ENCODE peak calls at places on chromosome 2, in seven cellular contexts. B, Z, D, W, G, L and M are unnamed samples.

GRCh38 chr2:199395311-199395710 is 62.4 kb downstream of the SATB2 start:
- DNase-seq in B (no peak), Z (peak), D (no peak), W (no peak), G (no peak), L (no peak), M (no peak)

GRCh38 chr2:147382322-147382948 is 462.4 kb upstream of the ACVR2A start:
- DNase-seq in B (no peak), Z (no peak), D (no peak), W (no peak), G (no peak), L (no peak), M (no peak)

GRCh38 chr2:160224060-160224459 is 24.0 kb upstream of the ITGB6 start:
- DNase-seq in B (no peak), Z (peak), D (peak), W (peak), G (no peak), L (peak), M (no peak)

GRCh38 chr2:174846941-174847938 is 83.0 kb upstream of the CHRNA1 start:
- DNase-seq in B (no peak), Z (peak), D (peak), W (peak), G (no peak), L (peak), M (peak)

GRCh38 chr2:232363784-232364615 is 14.6 kb upstream of the ALPP start:
- DNase-seq in B (no peak), Z (peak), D (peak), W (peak), G (no peak), L (no peak), M (no peak)

GRCh38 chr2:143282684-143283083 is 153.5 kb downstream of the ARHGAP15 start:
- DNase-seq in B (no peak), Z (no peak), D (no peak), W (no peak), G (no peak), L (peak), M (peak)

GRCh38 chr2:199973703-199974102 is 18.3 kb downstream of the MAIP1 start:
- DNase-seq in B (no peak), Z (peak), D (peak), W (peak), G (no peak), L (peak), M (no peak)

GRCh38 chr2:138009622-138010021 is 45.3 kb downstream of the HNMT start:
- DNase-seq in B (no peak), Z (no peak), D (no peak), W (no peak), G (no peak), L (no peak), M (no peak)

GRCh38 chr2:175930504-175930903 is 71.6 kb downstream of the LNPK start:
- DNase-seq in B (no peak), Z (no peak), D (peak), W (peak), G (no peak), L (no peak), M (no peak)

GRCh38 chr2:128808462-128809255 is 490.0 kb upstream of the HS6ST1 start:
- DNase-seq in B (no peak), Z (peak), D (no peak), W (peak), G (no peak), L (peak), M (no peak)

GRCh38 chr2:72367530-72368225 is 220.0 kb upstream of the CYP26B1 start:
- DNase-seq in B (no peak), Z (peak), D (peak), W (peak), G (no peak), L (peak), M (peak)

GRCh38 chr2:239262484-239263230 is 138.2 kb downstream of the HDAC4 start:
- DNase-seq in B (no peak), Z (no peak), D (no peak), W (no peak), G (no peak), L (no peak), M (no peak)

GRCh38 chr2:88022522-88022921 is 6.2 kb upstream of the RNU2-63P start:
- DNase-seq in B (no peak), Z (no peak), D (no peak), W (no peak), G (no peak), L (no peak), M (no peak)

GRCh38 chr2:42047488-42048317 is at the start of gene PKDCC:
- DNase-seq in B (peak), Z (peak), D (peak), W (peak), G (no peak), L (peak), M (peak)

GRCh38 chr2:30039101-30039500 is 107.7 kb upstream of the YPEL5 start:
- DNase-seq in B (no peak), Z (no peak), D (no peak), W (no peak), G (no peak), L (no peak), M (no peak)

GRCh38 chr2:51387235-51387634 is 355.3 kb upstream of the NRXN1 start:
- DNase-seq in B (no peak), Z (peak), D (peak), W (peak), G (no peak), L (no peak), M (no peak)

GRCh38 chr2:64945973-64946736 is 43.0 kb upstream of the SLC1A4 start:
- DNase-seq in B (no peak), Z (peak), D (no peak), W (peak), G (no peak), L (no peak), M (no peak)

GRCh38 chr2:75053484-75054112 is 95.2 kb downstream of the POLE4 start:
- DNase-seq in B (peak), Z (peak), D (peak), W (peak), G (peak), L (peak), M (peak)

GRCh38 chr2:26687328-26687727 is 5.2 kb upstream of the KCNK3 start:
- DNase-seq in B (no peak), Z (no peak), D (no peak), W (no peak), G (no peak), L (no peak), M (no peak)

GRCh38 chr2:186771850-186772463 is 77.0 kb downstream of the ZSWIM2 start:
- DNase-seq in B (no peak), Z (no peak), D (peak), W (no peak), G (no peak), L (peak), M (peak)

GRCh38 chr2:233745073-233745755 is 14.9 kb upstream of the UGT1A1 start:
- DNase-seq in B (no peak), Z (no peak), D (no peak), W (no peak), G (no peak), L (no peak), M (no peak)

GRCh38 chr2:233746475-233747282 is 13.4 kb upstream of the UGT1A1 start:
- DNase-seq in B (no peak), Z (no peak), D (no peak), W (no peak), G (no peak), L (peak), M (no peak)

GRCh38 chr2:233743464-233744259 is 14.8 kb downstream of the UGT1A3 start:
- DNase-seq in B (no peak), Z (no peak), D (no peak), W (no peak), G (no peak), L (no peak), M (no peak)

DNA sequence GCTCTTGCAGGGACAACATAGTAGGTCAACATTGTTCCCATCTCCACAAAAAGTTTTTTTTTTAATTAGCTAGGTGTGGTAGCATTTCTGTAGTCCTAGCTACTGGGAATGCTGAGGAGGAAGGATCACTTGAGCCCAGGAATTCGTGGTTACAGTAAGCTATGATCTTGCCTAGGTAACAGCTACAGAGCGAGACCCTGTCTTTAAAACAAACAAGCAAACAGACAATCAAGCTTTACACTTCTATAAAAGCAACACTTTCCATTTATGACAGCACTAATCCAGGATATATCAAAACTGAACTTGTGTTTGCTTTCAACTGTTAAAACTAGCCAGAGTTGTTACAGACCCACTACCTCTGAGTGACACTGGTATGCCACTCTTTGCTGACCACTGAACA is 12.0 kb downstream of the UGT1A3 start:
- DNase-seq in B (no peak), Z (no peak), D (no peak), W (no peak), G (no peak), L (no peak), M (no peak)
- H4K8ac ChIP-seq in B (no peak), Z (no peak), D (no peak), W (no peak), G (no peak), L (no peak), M (no peak)

GRCh38 chr2:17583166-17583565 is 42.7 kb downstream of the VSNL1 start:
- DNase-seq in B (no peak), Z (no peak), D (no peak), W (no peak), G (no peak), L (no peak), M (no peak)
- H3K4ac ChIP-seq in B (no peak), Z (no peak), D (no peak), W (no peak), G (no peak), L (no peak), M (no peak)

GRCh38 chr2:40106061-40106460 is 327.0 kb upstream of the THUMPD2 start:
- DNase-seq in B (no peak), Z (peak), D (peak), W (no peak), G (no peak), L (no peak), M (no peak)
- H3K18ac ChIP-seq in B (no peak), Z (peak), D (no peak), W (no peak), G (no peak), L (no peak), M (no peak)

DNA sequence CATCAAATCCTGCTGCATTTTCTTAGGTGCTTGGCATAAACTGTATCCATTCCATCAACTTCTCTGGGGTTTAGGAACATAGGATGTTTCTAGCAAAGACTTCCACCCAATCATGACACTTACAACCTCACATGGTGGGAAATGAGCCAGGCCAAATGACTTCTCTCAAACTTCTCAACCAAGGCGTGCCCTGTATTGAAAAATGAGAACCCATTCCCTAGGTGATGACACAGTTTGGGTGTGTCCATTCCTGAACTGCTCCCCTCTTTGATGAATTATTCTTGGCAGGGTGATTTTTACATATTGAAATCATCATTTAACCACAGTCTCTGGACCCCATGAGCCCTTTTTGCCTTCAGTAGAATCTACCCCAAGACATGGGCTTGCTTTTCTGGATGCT is 161.1 kb downstream of the EN1 start:
- DNase-seq in B (no peak), Z (no peak), D (no peak), W (no peak), G (no peak), L (no peak), M (no peak)
- H4K8ac ChIP-seq in B (no peak), Z (no peak), D (no peak), W (no peak), G (no peak), L (no peak), M (no peak)

GRCh38 chr2:123485056-123485455 is 540.0 kb upstream of the CNTNAP5 start:
- DNase-seq in B (no peak), Z (no peak), D (no peak), W (no peak), G (no peak), L (no peak), M (no peak)
- H3K4ac ChIP-seq in B (no peak), Z (no peak), D (no peak), W (no peak), G (no peak), L (no peak), M (no peak)

DNA sequence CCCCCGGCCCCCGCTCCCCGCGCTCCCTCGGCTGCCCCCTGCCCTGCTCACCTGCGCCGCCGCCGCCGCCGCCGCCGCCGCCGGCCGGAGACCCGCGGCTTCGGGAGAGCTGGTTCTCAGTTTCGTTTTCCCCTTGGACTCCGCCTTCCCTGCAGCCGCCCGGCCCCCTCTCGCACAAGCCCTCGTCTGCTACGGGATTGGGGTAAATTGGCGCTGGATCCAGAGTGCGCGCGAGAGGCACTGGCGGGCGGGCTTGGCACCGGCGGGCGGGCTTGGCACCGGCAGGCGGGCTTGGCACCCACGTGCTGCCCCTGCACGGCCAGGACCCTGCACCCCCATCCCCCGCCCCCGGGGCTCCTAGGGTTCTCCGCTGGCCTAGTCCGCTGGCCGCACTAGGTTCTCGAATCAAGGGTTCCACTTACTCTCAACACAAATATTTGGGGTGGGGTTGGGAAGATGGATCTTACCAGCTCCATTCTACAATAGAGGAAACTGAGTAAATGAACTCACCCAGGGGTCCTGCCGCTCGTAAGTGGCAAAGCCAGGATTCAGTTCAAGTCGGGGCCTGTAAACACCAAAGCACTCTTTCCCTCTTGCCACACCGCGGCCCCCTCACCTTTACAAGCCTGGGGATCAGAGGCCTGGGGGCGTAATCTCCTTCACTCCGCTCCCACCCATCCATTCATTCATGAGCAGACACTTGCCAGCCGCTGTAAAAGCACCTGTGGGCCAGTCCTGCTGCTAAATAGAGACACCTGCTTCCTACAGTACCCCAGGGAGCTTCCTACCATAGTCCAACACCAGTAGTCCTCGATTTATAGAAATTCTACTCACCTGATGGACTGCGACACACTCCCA is at the start of gene EIF2AK2:
- DNase-seq in B (peak), Z (peak), D (peak), W (peak), G (no peak), L (peak), M (peak)
- H3K18ac ChIP-seq in B (peak), Z (peak), D (peak), W (peak), G (peak), L (peak), M (no peak)

DNA sequence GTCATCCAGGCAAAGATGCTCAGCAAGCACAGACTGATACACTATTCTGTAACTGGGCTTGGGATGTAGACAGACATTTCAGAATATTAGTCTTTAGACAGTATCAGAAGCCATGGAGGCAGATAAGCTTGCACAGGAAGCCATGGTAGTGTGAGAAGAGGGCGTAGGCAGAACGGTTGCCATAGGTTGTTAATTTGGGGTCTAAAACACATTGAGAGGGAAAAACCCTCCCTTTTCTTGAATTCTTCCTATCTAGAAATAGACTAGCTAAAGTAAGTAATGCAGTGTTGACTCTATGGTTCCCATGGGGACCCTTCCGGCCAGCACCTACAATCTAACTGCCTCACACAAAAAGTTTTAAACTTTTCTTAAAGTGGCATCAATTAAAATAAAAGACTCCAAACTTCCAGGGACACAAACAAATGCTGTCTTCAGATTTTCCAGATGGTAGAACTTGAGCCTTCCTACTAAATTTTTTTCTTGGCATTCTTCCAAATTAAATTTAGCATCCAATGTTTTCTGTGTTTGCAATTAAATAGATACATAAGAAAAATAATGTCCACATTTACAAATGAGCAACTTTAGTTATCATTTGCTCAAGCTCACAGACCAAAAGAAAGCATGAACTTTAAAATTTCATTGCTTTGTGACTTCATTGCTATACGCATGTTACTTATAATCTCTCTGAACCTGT is 1.9 kb downstream of the PRKRA start:
- DNase-seq in B (no peak), Z (no peak), D (no peak), W (no peak), G (no peak), L (no peak), M (no peak)
- H4K8ac ChIP-seq in B (no peak), Z (no peak), D (no peak), W (no peak), G (no peak), L (no peak), M (no peak)

GRCh38 chr2:217108575-217109027 is 248.7 kb upstream of the TNP1 start:
- DNase-seq in B (no peak), Z (no peak), D (no peak), W (no peak), G (no peak), L (peak), M (no peak)

GRCh38 chr2:217117523-217117922 is 257.7 kb upstream of the TNP1 start:
- DNase-seq in B (no peak), Z (no peak), D (no peak), W (no peak), G (no peak), L (no peak), M (no peak)

GRCh38 chr2:217114117-217114516 is 254.3 kb upstream of the TNP1 start:
- DNase-seq in B (no peak), Z (no peak), D (no peak), W (no peak), G (no peak), L (no peak), M (no peak)

GRCh38 chr2:217110550-217110949 is 250.7 kb upstream of the TNP1 start:
- DNase-seq in B (no peak), Z (no peak), D (no peak), W (no peak), G (no peak), L (no peak), M (no peak)

DNA sequence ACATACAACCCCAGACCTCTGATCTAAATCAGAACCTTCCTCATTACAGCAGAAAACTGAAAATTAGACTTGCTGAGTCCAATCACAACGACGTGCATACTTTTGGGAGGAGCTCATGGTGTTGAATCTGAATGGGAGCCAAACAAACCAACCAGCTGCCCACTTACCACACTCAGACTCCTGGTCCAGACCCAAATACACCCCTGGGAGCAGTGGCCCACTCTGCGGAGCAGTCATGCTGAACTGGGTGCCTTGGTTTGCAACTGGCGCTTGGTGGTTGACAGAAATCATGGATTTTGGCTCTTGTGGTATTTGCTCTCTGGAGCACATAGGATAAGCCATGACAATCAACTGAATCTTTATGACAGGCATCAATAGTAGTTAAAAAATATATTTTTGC is 253.6 kb upstream of the TNP1 start:
- DNase-seq in B (no peak), Z (no peak), D (no peak), W (no peak), G (no peak), L (no peak), M (no peak)
- H3K4ac ChIP-seq in B (no peak), Z (no peak), D (no peak), W (no peak), G (no peak), L (no peak), M (no peak)